ENCODE peak calls at places on chromosomes 12 and 14, in seven cellular contexts. Z is effector memory CD8-positive, alpha-beta T cell; D is activated CD8-positive, alpha-beta memory T cell treated with anti-CD3 and anti-CD28 coated beads, Interleukin-2, amount 10 ng/mL, durations not matched to agents 7 days and 5 days; W is lower lobe of right lung; R is T-helper 17 cell; H is Right ventricle myocardium superior; N is GM23338. Q is an unnamed sample.

GRCh38 chr14:28731358-28731757 is 35.2 kb upstream of the FOXG1 start:
- ATAC-seq in Z (no peak), D (no peak), W (no peak), R (no peak), H (no peak), N (no peak), Q (no peak)

GRCh38 chr12:111437816-111438454 is 32.2 kb downstream of the SH2B3 start:
- ATAC-seq in Z (no peak), D (no peak), W (peak; percentile 51), R (no peak), H (peak; percentile 7), N (no peak), Q (peak; percentile 24)

GRCh38 chr12:66863276-66863675 is 184.4 kb upstream of the GRIP1 start:
- ATAC-seq in Z (no peak), D (no peak), W (no peak), R (no peak), H (no peak), N (no peak), Q (no peak)

GRCh38 chr14:20652996-20653975 is 11.8 kb upstream of the OR6S1 start:
- ATAC-seq in Z (peak; percentile 47), D (peak; percentile 67), W (no peak), R (peak; percentile 56), H (no peak), N (peak; percentile 67), Q (no peak)

GRCh38 chr12:118432812-118433540 is 56.6 kb downstream of the SUDS3 start:
- ATAC-seq in Z (no peak), D (no peak), W (no peak), R (no peak), H (no peak), N (no peak), Q (no peak)

GRCh38 chr14:49640540-49641417 is 5.7 kb upstream of the DNAAF2 start:
- ATAC-seq in Z (no peak), D (no peak), W (no peak), R (no peak), H (no peak), N (no peak), Q (no peak)

GRCh38 chr12:66765204-66765603 is 86.3 kb upstream of the GRIP1 start:
- ATAC-seq in Z (no peak), D (no peak), W (no peak), R (no peak), H (no peak), N (no peak), Q (no peak)

GRCh38 chr14:85415015-85415712 is 114.8 kb upstream of the FLRT2 start:
- ATAC-seq in Z (no peak), D (no peak), W (peak; percentile 83), R (no peak), H (peak; percentile 92), N (peak; percentile 86), Q (peak; percentile 100)

GRCh38 chr14:90791481-90791880 is 24.7 kb downstream of the TTC7B start:
- ATAC-seq in Z (no peak), D (no peak), W (no peak), R (no peak), H (no peak), N (peak; percentile 30), Q (no peak)

GRCh38 chr14:57182760-57183503 is 85.8 kb downstream of the EXOC5 start:
- ATAC-seq in Z (no peak), D (no peak), W (peak; percentile 67), R (no peak), H (no peak), N (peak; percentile 81), Q (no peak)

GRCh38 chr14:58815781-58816297 is 178.1 kb downstream of the DACT1 start:
- ATAC-seq in Z (no peak), D (no peak), W (no peak), R (no peak), H (no peak), N (no peak), Q (no peak)

GRCh38 chr14:59583755-59584154 is 7.1 kb upstream of the CCDC175 start:
- ATAC-seq in Z (no peak), D (no peak), W (peak; percentile 71), R (no peak), H (no peak), N (peak; percentile 80), Q (no peak)

GRCh38 chr14:51157012-51157411 is 62.1 kb upstream of the TRIM9 start:
- ATAC-seq in Z (no peak), D (no peak), W (no peak), R (no peak), H (no peak), N (peak; percentile 84), Q (peak; percentile 47)

GRCh38 chr12:110762891-110763290 is 20.2 kb upstream of the PPP1CC start:
- ATAC-seq in Z (no peak), D (no peak), W (no peak), R (no peak), H (no peak), N (no peak), Q (no peak)

GRCh38 chr14:68284834-68285233 is 465.3 kb downstream of the RAD51B start:
- ATAC-seq in Z (no peak), D (no peak), W (no peak), R (no peak), H (peak; percentile 59), N (no peak), Q (peak; percentile 18)

GRCh38 chr12:100238801-100239200 is 28.1 kb downstream of the DEPDC4 start:
- ATAC-seq in Z (no peak), D (no peak), W (no peak), R (no peak), H (no peak), N (no peak), Q (no peak)

GRCh38 chr12:43882578-43883178 is 46.8 kb downstream of the TMEM117 start:
- ATAC-seq in Z (peak; percentile 95), D (peak; percentile 75), W (peak; percentile 83), R (peak; percentile 94), H (peak; percentile 76), N (peak; percentile 84), Q (peak; percentile 84)

GRCh38 chr12:96107236-96107635 is 71.8 kb upstream of the LTA4H start:
- ATAC-seq in Z (no peak), D (no peak), W (no peak), R (no peak), H (peak; percentile 29), N (no peak), Q (no peak)

GRCh38 chr12:123050913-123051312 is 70.4 kb downstream of the ARL6IP4 start:
- ATAC-seq in Z (no peak), D (no peak), W (peak; percentile 43), R (no peak), H (peak; percentile 46), N (no peak), Q (no peak)

GRCh38 chr14:77040059-77040308 is 11.5 kb upstream of the IRF2BPL start:
- ATAC-seq in Z (no peak), D (no peak), W (no peak), R (no peak), H (no peak), N (peak; percentile 13), Q (no peak)

GRCh38 chr12:92943482-92944250 is 14.6 kb upstream of the EEA1 start:
- ATAC-seq in Z (no peak), D (no peak), W (no peak), R (no peak), H (no peak), N (peak; percentile 43), Q (no peak)

GRCh38 chr14:53209370-53209769 is 56.2 kb upstream of the DDHD1 start:
- ATAC-seq in Z (no peak), D (no peak), W (no peak), R (no peak), H (no peak), N (no peak), Q (no peak)

GRCh38 chr14:104741108-104741802 is 11.7 kb upstream of the SIVA1 start:
- ATAC-seq in Z (no peak), D (no peak), W (no peak), R (no peak), H (no peak), N (no peak), Q (no peak)

GRCh38 chr12:15811192-15812127 is 22.3 kb upstream of the EPS8 start:
- ATAC-seq in Z (no peak), D (no peak), W (no peak), R (no peak), H (peak; percentile 53), N (no peak), Q (no peak)

GRCh38 chr12:27176765-27177164 is 67.3 kb upstream of the STK38L start:
- ATAC-seq in Z (no peak), D (no peak), W (no peak), R (no peak), H (no peak), N (no peak), Q (peak; percentile 30)

GRCh38 chr12:57775563-57776246 is 3.3 kb downstream of the EEF1AKMT3 start:
- ATAC-seq in Z (no peak), D (no peak), W (no peak), R (no peak), H (no peak), N (no peak), Q (no peak)

GRCh38 chr12:77218278-77218677 is 152.9 kb upstream of the E2F7 start:
- ATAC-seq in Z (no peak), D (no peak), W (no peak), R (no peak), H (no peak), N (no peak), Q (no peak)